ENCODE peak calls at places on chromosomes 2 and 18, in six cellular contexts. T, A, G, Q, E and W are unnamed samples.

GRCh38 chr18:25144835-25145234 is 207.1 kb downstream of the ZNF521 start:
- DNase-seq in A (no peak), G (peak), Q (no peak), E (no peak), T (no peak), W (no peak)

GRCh38 chr2:31404302-31404701 is 10.2 kb downstream of the XDH start:
- DNase-seq in Q (no peak), T (no peak), A (no peak), E (no peak), G (no peak), W (no peak)

GRCh38 chr2:10977003-10977402 is 65.3 kb downstream of the KCNF1 start:
- DNase-seq in T (no peak), E (no peak), Q (peak), G (no peak), A (peak), W (no peak)

GRCh38 chr2:25558262-25558661 is 115.1 kb downstream of the DTNB start:
- DNase-seq in Q (no peak), G (peak), A (no peak), E (peak), T (no peak), W (peak)

GRCh38 chr18:46538376-46538775 is 118.6 kb downstream of the LOXHD1 start:
- DNase-seq in G (no peak), E (no peak), Q (no peak), T (no peak), A (no peak), W (no peak)

GRCh38 chr2:2050321-2050905 is 280.7 kb downstream of the MYT1L start:
- DNase-seq in A (no peak), Q (no peak), E (no peak), T (no peak), G (no peak), W (no peak)

GRCh38 chr18:39523281-39523680 is 1957.7 kb upstream of the CELF4 start:
- DNase-seq in E (no peak), G (peak), T (no peak), A (no peak), Q (no peak), W (no peak)

GRCh38 chr2:98049991-98050519 is 36.9 kb upstream of the VWA3B start:
- DNase-seq in E (no peak), G (no peak), A (no peak), T (no peak), Q (no peak), W (no peak)

GRCh38 chr2:20190170-20190569 is 34.8 kb downstream of the SDC1 start:
- DNase-seq in G (no peak), A (no peak), T (no peak), Q (no peak), E (no peak), W (no peak)

GRCh38 chr2:88227446-88227845 is 57.3 kb downstream of the THNSL2 start:
- DNase-seq in G (no peak), T (no peak), E (no peak), Q (no peak), A (no peak), W (no peak)

GRCh38 chr18:70376137-70376913 is 87.5 kb downstream of the SOCS6 start:
- DNase-seq in E (no peak), A (no peak), G (no peak), Q (no peak), T (no peak), W (no peak)

GRCh38 chr2:24721470-24721869 is 71.7 kb downstream of the PTRHD1 start:
- DNase-seq in G (peak), A (peak), Q (no peak), T (peak), E (no peak), W (peak)

GRCh38 chr2:4214444-4215295 is 511.3 kb downstream of the DCDC2C start:
- DNase-seq in E (no peak), Q (no peak), A (no peak), G (no peak), T (no peak), W (peak)

GRCh38 chr2:240395896-240396622 is 39.4 kb upstream of the GPC1 start:
- DNase-seq in T (no peak), Q (peak), G (no peak), A (peak), E (no peak), W (no peak)

GRCh38 chr2:144152817-144153271 is 367.1 kb downstream of the ZEB2 start:
- DNase-seq in G (peak), Q (no peak), A (no peak), T (no peak), E (peak), W (no peak)

GRCh38 chr2:20781656-20782265 is 41.1 kb downstream of the LDAH start:
- DNase-seq in Q (no peak), G (peak), A (no peak), T (no peak), E (peak), W (peak)

GRCh38 chr2:37797081-37797480 is 125.6 kb upstream of the CDC42EP3 start:
- DNase-seq in A (no peak), T (no peak), G (no peak), E (no peak), Q (no peak), W (no peak)
- TF ChIP-seq CTCF in A (no peak), T (no peak), G (no peak), E (no peak), Q (no peak), W (no peak)

GRCh38 chr2:113240915-113241911 is 37.5 kb downstream of the PAX8 start:
- DNase-seq in Q (no peak), A (no peak), G (peak), T (peak), E (no peak), W (no peak)
- H3K4me3 ChIP-seq in Q (no peak), A (no peak), G (no peak), T (peak), E (no peak), W (no peak)

GRCh38 chr2:201111096-201111495 is 4.9 kb upstream of the CFLAR start:
- DNase-seq in Q (no peak), T (no peak), E (no peak), G (no peak), A (no peak), W (no peak)
- TF ChIP-seq CTCF in Q (no peak), T (no peak), E (no peak), G (no peak), A (no peak), W (no peak)

GRCh38 chr2:161243873-161244272 is 64.4 kb upstream of the PSMD14 start:
- DNase-seq in E (peak), Q (no peak), G (no peak), A (no peak), T (no peak), W (peak)
- H3K4me3 ChIP-seq in E (peak), Q (peak), G (no peak), A (peak), T (no peak), W (peak)

GRCh38 chr18:50172367-50172766 is 22.6 kb downstream of the MYO5B start:
- DNase-seq in G (no peak), Q (no peak), T (no peak), E (no peak), A (no peak), W (no peak)

GRCh38 chr18:50169149-50169548 is 25.8 kb downstream of the MYO5B start:
- DNase-seq in E (no peak), G (no peak), A (no peak), T (no peak), Q (no peak), W (no peak)

GRCh38 chr18:50170004-50170403 is 24.9 kb downstream of the MYO5B start:
- DNase-seq in Q (no peak), E (no peak), A (no peak), G (no peak), T (no peak), W (no peak)
- TF ChIP-seq CTCF in Q (no peak), E (no peak), A (no peak), G (no peak), T (no peak), W (no peak)

DNA sequence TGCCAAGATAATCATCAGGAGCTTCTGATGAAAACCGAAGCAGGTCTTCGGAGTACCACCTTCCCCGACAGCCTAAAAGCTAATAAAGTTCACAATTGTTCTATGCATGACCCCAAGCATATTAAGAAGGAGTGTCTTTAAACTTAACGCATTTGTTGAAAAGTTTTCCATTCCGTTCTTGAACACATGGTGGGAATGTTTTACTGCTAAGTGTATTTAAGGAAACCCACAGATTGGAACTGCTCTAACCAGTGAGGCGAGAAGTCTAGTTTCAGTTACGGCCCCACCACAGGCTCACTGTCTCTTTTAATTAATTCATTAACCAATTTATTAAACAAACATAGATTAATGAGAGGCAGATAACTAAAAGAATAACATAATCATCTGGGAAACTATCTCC is 152.4 kb downstream of the ANKRD44 start:
- DNase-seq in G (no peak), T (no peak), E (no peak), A (no peak), Q (no peak), W (no peak)
- H3K4me3 ChIP-seq in G (no peak), T (no peak), E (peak), A (peak), Q (no peak), W (no peak)

DNA sequence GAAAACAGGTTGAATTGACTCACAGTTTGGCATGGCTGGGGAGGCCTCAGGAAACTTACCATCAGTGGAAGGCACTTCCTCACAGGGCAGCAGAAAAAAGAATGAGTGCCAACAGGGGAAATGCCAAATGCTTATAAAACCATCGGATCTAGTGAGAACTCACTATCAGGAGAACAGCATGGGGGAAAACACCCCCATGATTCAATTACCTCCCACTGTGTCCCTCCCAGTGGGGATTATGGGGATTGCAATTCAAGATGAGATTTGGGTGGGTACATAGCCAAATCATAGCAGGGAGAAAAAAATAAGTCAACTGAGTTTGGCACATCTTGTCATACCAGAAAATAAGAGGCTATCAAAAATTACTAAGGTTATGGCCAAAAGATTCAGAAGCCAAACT is 96.3 kb downstream of the TRIP12 start:
- DNase-seq in A (no peak), T (no peak), Q (no peak), E (no peak), G (no peak), W (no peak)
- TF ChIP-seq CTCF in A (no peak), T (peak), Q (no peak), E (no peak), G (peak), W (no peak)

DNA sequence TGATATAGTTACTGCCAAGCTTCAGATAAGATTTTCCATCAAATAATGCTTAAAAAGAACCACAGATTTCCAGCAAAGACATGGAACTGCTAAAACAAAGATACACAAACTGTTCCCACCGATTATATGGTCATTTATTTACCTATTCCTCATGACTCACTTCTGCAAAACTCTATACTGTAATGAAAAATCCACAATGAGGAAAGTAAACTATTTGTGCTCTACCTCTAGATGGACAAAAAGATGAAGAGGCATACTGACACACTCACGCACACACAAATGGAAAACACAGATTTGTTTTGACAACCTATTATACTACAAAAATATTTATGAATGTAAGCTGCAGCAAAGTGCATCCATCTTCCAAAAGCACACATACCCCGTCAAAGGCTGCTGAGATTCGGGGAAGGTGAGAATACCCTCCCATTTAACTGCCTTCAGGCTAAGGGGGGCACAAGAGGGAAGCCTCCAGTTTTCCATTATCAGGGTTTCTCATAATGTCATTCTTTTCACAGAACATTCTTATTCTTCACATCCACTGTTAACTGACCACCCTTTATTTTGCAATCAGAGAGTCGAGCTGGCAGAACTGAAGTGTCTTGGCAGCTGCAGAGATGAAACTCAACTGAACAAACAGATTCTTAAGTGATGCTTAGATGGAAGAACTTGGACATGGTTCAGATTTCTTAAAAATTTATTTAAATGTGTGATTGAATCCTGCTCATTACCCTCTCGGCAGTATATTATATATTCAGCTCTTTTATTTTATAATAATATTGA is 115.9 kb upstream of the TANK start:
- DNase-seq in Q (no peak), A (no peak), E (no peak), G (peak), T (peak), W (no peak)
- H3K4me3 ChIP-seq in Q (no peak), A (no peak), E (no peak), G (no peak), T (no peak), W (no peak)

GRCh38 chr2:85037622-85038021 is 66.7 kb downstream of the KCMF1 start:
- DNase-seq in T (no peak), E (no peak), G (no peak), Q (no peak), A (peak), W (no peak)

DNA sequence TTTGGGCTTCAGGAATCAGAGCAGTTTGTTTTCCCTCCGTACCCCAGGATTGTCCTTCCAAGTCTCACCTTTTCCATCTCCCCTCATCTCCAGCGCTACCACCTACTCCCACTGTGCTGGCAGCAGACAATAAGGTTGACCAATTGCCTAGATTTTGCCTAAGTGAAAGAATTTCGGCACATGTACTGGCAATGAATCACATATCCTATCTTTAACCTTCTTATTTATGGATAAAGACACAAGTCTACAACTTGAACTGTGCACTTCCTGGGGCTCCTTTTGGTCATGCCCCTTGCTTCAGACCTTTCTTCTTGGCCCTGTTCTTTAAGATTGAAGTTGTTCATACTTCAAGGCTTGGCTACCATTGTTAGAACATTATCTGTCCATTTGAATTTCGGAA is 71.4 kb downstream of the KCMF1 start:
- DNase-seq in A (no peak), Q (no peak), G (peak), E (no peak), T (no peak), W (no peak)
- TF ChIP-seq CTCF in A (no peak), Q (no peak), G (no peak), E (no peak), T (no peak), W (no peak)